ENCODE peak calls at places on chromosomes 7 and 10, in seven cellular contexts. S, J, C, U, R, P and Q are unnamed samples. For H3K4me1, the result is how much of the 10 kb centered on the place peaks cover.

GRCh38 chr10:63258920-63259678 is 126.0 kb downstream of the NRBF2 start:
- DNase-seq in U (no peak), C (no peak), J (no peak), P (no peak), S (no peak), R (no peak), Q (no peak)

GRCh38 chr7:151115121-151115835 is 29.0 kb downstream of the AGAP3 start:
- DNase-seq in C (no peak), U (peak), R (no peak), J (no peak), P (peak), S (no peak), Q (no peak)

GRCh38 chr7:41189866-41190265 is 513.0 kb downstream of the INHBA start:
- DNase-seq in R (no peak), U (peak), J (no peak), C (no peak), S (no peak), P (no peak), Q (no peak)

GRCh38 chr10:108375691-108376090 is 1211.2 kb upstream of the SORCS1 start:
- DNase-seq in S (no peak), C (no peak), R (no peak), P (no peak), U (peak), J (no peak), Q (no peak)

GRCh38 chr10:100192350-100192749 is 6.5 kb upstream of the ERLIN1 start:
- DNase-seq in R (peak), U (no peak), J (no peak), S (no peak), P (no peak), C (peak), Q (no peak)

GRCh38 chr10:60962946-60963345 is 19.0 kb upstream of the RHOBTB1 start:
- DNase-seq in J (no peak), S (no peak), P (no peak), R (no peak), U (peak), C (no peak), Q (no peak)

GRCh38 chr7:139242741-139243281 is 11.8 kb downstream of the UBN2 start:
- DNase-seq in P (no peak), J (no peak), R (no peak), C (no peak), U (peak), S (no peak), Q (no peak)

GRCh38 chr7:8441602-8442294 is 8.3 kb downstream of the NXPH1 start:
- DNase-seq in U (no peak), S (no peak), R (no peak), P (no peak), C (no peak), J (no peak), Q (no peak)

GRCh38 chr10:124039432-124040086 is 53.8 kb downstream of the CHST15 start:
- DNase-seq in J (no peak), R (no peak), S (no peak), C (no peak), U (no peak), P (no peak), Q (no peak)

GRCh38 chr10:132707776-132708171 is 78.2 kb downstream of the NKX6-2 start:
- DNase-seq in S (no peak), J (peak), P (no peak), U (no peak), R (no peak), C (no peak), Q (no peak)

GRCh38 chr7:127717502-127718125 is 65.6 kb downstream of the SND1 start:
- DNase-seq in C (no peak), S (no peak), R (no peak), P (no peak), J (no peak), U (no peak), Q (no peak)

GRCh38 chr7:4604456-4604940 is 77.6 kb upstream of the FOXK1 start:
- DNase-seq in C (no peak), U (no peak), R (no peak), J (no peak), S (no peak), P (no peak), Q (no peak)

GRCh38 chr10:118543714-118544400 is 51.6 kb downstream of the PRLHR start:
- DNase-seq in J (no peak), S (peak), C (no peak), R (no peak), P (peak), U (peak), Q (peak)

GRCh38 chr10:72257051-72257892 is 16.5 kb upstream of the DDIT4 start:
- DNase-seq in C (no peak), U (peak), S (no peak), P (no peak), R (no peak), J (peak), Q (no peak)
- H3K4me1 ChIP-seq in C (half or more), U (half or more), S (under half), P (half or more), R (half or more), J (under half), Q (under half)

GRCh38 chr7:158317238-158318205 is 270.1 kb downstream of the PTPRN2 start:
- DNase-seq in U (no peak), R (no peak), J (no peak), P (no peak), S (no peak), C (no peak), Q (no peak)
- H3K4me3 ChIP-seq in U (no peak), R (peak), J (peak), P (no peak), S (no peak), C (no peak), Q (no peak)

GRCh38 chr7:734214-734613 is 7.1 kb upstream of the PRKAR1B start:
- DNase-seq in U (no peak), C (no peak), S (no peak), P (no peak), J (no peak), R (no peak), Q (no peak)

GRCh38 chr7:731440-732085 is 4.5 kb upstream of the PRKAR1B start:
- DNase-seq in C (no peak), R (no peak), S (no peak), J (peak), P (no peak), U (no peak), Q (no peak)

GRCh38 chr7:730501-731439 is 3.7 kb upstream of the PRKAR1B start:
- DNase-seq in C (no peak), J (peak), P (no peak), S (no peak), R (no peak), U (no peak), Q (no peak)

GRCh38 chr7:732556-732955 is 5.5 kb upstream of the PRKAR1B start:
- DNase-seq in P (no peak), U (no peak), C (no peak), S (no peak), J (no peak), R (no peak), Q (no peak)

GRCh38 chr7:732094-732541 is 5.0 kb upstream of the PRKAR1B start:
- DNase-seq in J (peak), S (no peak), P (no peak), C (no peak), R (peak), U (no peak), Q (peak)
- TF ChIP-seq CTCF in J (peak), S (no peak), P (no peak), C (no peak), R (peak), U (no peak), Q (peak)

GRCh38 chr10:119654540-119654939 is 3.4 kb downstream of the BAG3 start:
- DNase-seq in C (peak), P (no peak), S (peak), J (peak), U (peak), R (no peak), Q (peak)
- H3K4me1 ChIP-seq in C (half or more), P (half or more), S (under half), J (under half), U (under half), R (half or more), Q (under half)

DNA sequence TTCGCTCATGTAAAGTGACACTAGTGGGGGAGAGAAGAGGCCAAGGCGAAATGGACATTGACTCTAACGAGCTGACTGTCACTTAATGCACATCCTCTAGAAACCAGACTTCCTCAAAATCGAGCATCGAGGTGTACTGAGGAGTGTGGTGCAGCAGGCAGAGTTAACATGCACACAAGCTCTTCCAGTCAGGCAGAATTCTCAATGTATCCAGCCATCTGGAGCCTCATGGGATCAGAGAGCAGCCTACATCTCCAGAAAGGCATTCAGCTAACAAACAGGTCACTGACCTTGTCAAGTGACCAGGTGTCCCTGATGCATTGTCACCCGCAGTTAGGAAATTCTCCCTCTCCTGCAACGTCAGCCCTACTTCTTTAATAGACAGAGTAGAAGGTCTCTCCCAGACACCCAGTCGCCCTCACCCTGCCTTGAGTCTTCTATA is 259.8 kb upstream of the AOAH start:
- DNase-seq in R (no peak), U (no peak), P (no peak), C (no peak), S (no peak), J (no peak), Q (no peak)
- H3K4me3 ChIP-seq in R (no peak), U (no peak), P (no peak), C (no peak), S (no peak), J (no peak), Q (no peak)

DNA sequence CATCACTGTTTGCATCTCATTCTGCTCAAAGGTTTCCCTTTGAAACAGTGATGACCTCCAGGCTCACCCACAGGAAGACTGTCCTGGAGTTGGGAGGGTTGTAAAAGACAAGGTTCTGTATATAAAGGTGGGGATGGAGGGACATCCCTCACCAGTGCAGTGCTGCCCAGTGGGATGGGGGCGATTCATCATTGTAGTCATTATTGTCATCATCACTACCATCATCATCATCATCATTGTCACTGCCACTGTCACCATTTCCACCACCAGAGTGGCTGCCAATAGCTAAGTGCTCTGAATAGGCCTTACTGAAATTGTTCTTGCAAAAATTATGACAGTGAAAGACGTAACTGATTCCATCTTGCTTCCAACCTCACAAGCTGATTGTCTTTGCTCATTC is 24.7 kb downstream of the MRPS24 start:
- DNase-seq in J (no peak), C (no peak), S (no peak), U (no peak), P (no peak), R (no peak), Q (no peak)
- TF ChIP-seq CTCF in J (no peak), C (no peak), S (no peak), U (no peak), P (no peak), R (no peak), Q (no peak)

GRCh38 chr10:71046747-71047146 is 158.4 kb upstream of the PCBD1 start:
- DNase-seq in J (peak), U (no peak), P (no peak), R (no peak), S (no peak), C (no peak), Q (no peak)
- H3K4me1 ChIP-seq in J (under half), U (under half), P (under half), R (under half), S (under half), C (under half), Q (under half)

GRCh38 chr7:27112960-27113949 is 10.8 kb upstream of the HOXA2 start:
- DNase-seq in U (no peak), C (no peak), J (peak), S (no peak), P (no peak), R (no peak), Q (peak)

GRCh38 chr7:27116019-27116411 is 13.5 kb upstream of the HOXA2 start:
- DNase-seq in P (no peak), R (no peak), C (no peak), S (no peak), U (no peak), J (no peak), Q (no peak)

GRCh38 chr7:27112361-27112760 is 9.9 kb upstream of the HOXA2 start:
- DNase-seq in J (no peak), S (no peak), U (no peak), P (no peak), C (no peak), R (no peak), Q (no peak)

GRCh38 chr7:27115161-27116018 is 12.9 kb upstream of the HOXA2 start:
- DNase-seq in S (no peak), J (peak), U (no peak), P (no peak), R (no peak), C (no peak), Q (no peak)

DNA sequence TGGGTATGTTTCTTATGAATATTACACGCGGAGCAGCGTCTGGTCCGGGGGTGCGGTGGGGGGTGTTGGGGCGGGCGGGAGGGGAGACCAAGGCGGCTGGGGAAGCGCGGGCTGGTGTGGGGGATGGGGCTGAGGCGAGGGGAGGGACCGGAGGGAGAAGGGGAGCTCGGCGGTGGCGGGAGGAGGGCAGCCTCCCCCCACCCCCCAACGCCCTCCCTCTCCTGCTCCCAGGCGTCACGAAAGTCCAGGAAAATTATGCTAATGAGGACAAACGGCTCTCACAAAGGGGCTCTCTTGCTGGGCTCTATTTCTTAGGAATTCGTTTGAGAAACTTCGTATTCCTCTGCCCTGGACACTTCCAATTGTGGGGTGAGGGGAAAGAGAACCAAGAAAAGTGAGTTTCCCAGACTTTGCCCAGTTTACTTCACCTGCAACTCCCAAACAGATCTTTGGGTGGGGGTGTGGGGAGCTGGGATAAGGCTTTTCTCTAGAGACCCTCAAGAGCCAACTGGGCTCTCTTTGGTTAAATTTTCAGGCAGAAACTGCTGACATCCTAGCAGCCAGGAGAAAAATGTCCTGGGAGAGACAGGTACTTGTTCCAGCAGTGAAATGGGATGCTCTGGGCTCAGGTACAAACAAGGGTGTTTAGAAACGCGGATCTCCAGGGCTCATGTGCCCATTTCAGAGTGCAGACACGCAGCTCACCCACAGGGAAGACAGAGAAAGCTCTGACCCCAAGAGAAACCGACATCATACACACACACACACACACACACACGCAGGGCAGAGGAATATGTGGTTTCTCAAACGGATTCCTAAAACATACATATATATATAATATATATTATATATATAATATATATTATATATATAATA is 11.7 kb upstream of the HOXA2 start:
- DNase-seq in U (no peak), C (no peak), S (no peak), P (no peak), J (peak), R (no peak), Q (peak)
- H3K4me3 ChIP-seq in U (peak), C (peak), S (peak), P (no peak), J (peak), R (no peak), Q (peak)

DNA sequence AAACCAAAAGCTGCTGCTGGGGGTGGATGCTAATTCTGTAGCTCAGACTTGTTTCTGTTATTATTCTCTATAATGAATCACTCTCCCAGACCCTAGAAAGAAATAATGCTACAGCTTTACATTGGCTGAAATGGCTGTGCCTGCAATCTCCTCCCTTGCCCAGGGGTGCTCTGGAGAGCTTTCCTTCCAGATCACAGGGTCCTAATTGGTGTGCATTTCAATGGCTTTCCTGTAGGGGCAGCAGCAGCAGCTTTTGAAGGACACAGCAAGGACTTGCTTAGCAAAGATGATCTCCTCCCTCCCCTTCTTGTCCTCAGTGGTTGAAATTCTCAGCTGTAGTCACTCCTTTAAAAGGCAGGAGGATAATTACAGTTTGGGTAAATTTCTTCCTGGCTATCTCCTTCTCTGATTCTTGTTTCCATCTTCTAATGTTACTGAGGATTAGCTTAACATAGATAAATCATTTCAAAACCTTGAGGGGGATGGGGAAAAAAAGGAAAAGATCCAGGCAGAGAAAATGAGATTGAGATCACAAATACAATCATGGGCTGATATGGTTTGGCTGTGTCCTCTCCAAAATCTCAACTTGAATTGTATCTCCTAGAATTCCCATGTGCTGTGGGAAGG is 120.2 kb upstream of the CTTNBP2 start:
- DNase-seq in U (peak), P (no peak), S (no peak), J (no peak), R (no peak), C (no peak), Q (no peak)
- TF ChIP-seq CTCF in U (no peak), P (no peak), S (no peak), J (no peak), R (no peak), C (peak), Q (peak)